ENCODE peak calls at places on chromosomes 3 and 15, in eight cellular contexts. One of them, this sample, is unnamed.

GRCh38 chr15:95644476-95644875 is 686.0 kb upstream of the NR2F2 start:
- DNase-seq in HFFc6: peak; percentile 4
- DNase-seq in foreskin fibroblast: no peak
- DNase-seq in lung: no peak
- DNase-seq in PC-9: no peak
- DNase-seq in B cell: no peak
- DNase-seq in fibroblast of mammary gland: peak; percentile 18
- DNase-seq in cardiac fibroblast: peak; percentile 18
- DNase-seq in this sample: no peak

GRCh38 chr15:74134387-74135027 is 4.1 kb downstream of the ISLR2 start:
- DNase-seq in fibroblast of mammary gland: no peak
- DNase-seq in B cell: peak; percentile 59
- DNase-seq in HFFc6: peak; percentile 16
- DNase-seq in lung: no peak
- DNase-seq in cardiac fibroblast: peak; percentile 31
- DNase-seq in foreskin fibroblast: peak; percentile 43
- DNase-seq in PC-9: no peak
- DNase-seq in this sample: no peak

GRCh38 chr15:63388511-63388910 is 6.9 kb upstream of the CA12 start:
- DNase-seq in foreskin fibroblast: no peak
- DNase-seq in cardiac fibroblast: no peak
- DNase-seq in HFFc6: no peak
- DNase-seq in PC-9: no peak
- DNase-seq in fibroblast of mammary gland: no peak
- DNase-seq in B cell: no peak
- DNase-seq in lung: no peak
- DNase-seq in this sample: no peak

GRCh38 chr3:69865920-69866679 is 126.8 kb downstream of the MITF start:
- DNase-seq in B cell: no peak
- DNase-seq in cardiac fibroblast: no peak
- DNase-seq in fibroblast of mammary gland: no peak
- DNase-seq in HFFc6: no peak
- DNase-seq in lung: peak; percentile 71
- DNase-seq in foreskin fibroblast: no peak
- DNase-seq in PC-9: peak; percentile 58
- DNase-seq in this sample: no peak

GRCh38 chr3:32285910-32286309 is 47.4 kb downstream of the CMTM8 start:
- DNase-seq in cardiac fibroblast: no peak
- DNase-seq in B cell: no peak
- DNase-seq in foreskin fibroblast: no peak
- DNase-seq in lung: no peak
- DNase-seq in PC-9: no peak
- DNase-seq in HFFc6: no peak
- DNase-seq in fibroblast of mammary gland: no peak
- DNase-seq in this sample: no peak

GRCh38 chr3:156131799-156132198 is 11.4 kb downstream of the KCNAB1 start:
- DNase-seq in HFFc6: no peak
- DNase-seq in fibroblast of mammary gland: no peak
- DNase-seq in PC-9: no peak
- DNase-seq in lung: no peak
- DNase-seq in B cell: no peak
- DNase-seq in foreskin fibroblast: no peak
- DNase-seq in cardiac fibroblast: no peak
- DNase-seq in this sample: no peak

GRCh38 chr3:14508966-14509795 is 31.0 kb downstream of the GRIP2 start:
- DNase-seq in cardiac fibroblast: peak; percentile 38
- DNase-seq in B cell: peak; percentile 82
- DNase-seq in lung: peak; percentile 56
- DNase-seq in fibroblast of mammary gland: peak; percentile 30
- DNase-seq in foreskin fibroblast: no peak
- DNase-seq in PC-9: peak; percentile 68
- DNase-seq in HFFc6: no peak
- DNase-seq in this sample: no peak

GRCh38 chr15:89090791-89091666 is 2.8 kb downstream of the ABHD2 start:
- DNase-seq in B cell: peak; percentile 50
- DNase-seq in cardiac fibroblast: peak; percentile 85
- DNase-seq in foreskin fibroblast: peak; percentile 81
- DNase-seq in HFFc6: peak; percentile 82
- DNase-seq in lung: peak; percentile 68
- DNase-seq in PC-9: peak; percentile 48
- DNase-seq in fibroblast of mammary gland: peak; percentile 80
- DNase-seq in this sample: no peak

GRCh38 chr3:135694142-135694541 is 271.4 kb upstream of the PPP2R3A start:
- DNase-seq in cardiac fibroblast: no peak
- DNase-seq in foreskin fibroblast: no peak
- DNase-seq in fibroblast of mammary gland: no peak
- DNase-seq in PC-9: no peak
- DNase-seq in HFFc6: no peak
- DNase-seq in lung: no peak
- DNase-seq in B cell: no peak
- DNase-seq in this sample: no peak

GRCh38 chr15:44738340-44738984 is 2.1 kb downstream of the TRIM69 start:
- DNase-seq in HFFc6: peak; percentile 59
- DNase-seq in lung: no peak
- DNase-seq in foreskin fibroblast: no peak
- DNase-seq in fibroblast of mammary gland: peak; percentile 72
- DNase-seq in cardiac fibroblast: peak; percentile 80
- DNase-seq in PC-9: no peak
- DNase-seq in B cell: peak; percentile 40
- DNase-seq in this sample: no peak

GRCh38 chr15:90043611-90044010 is 42.5 kb downstream of the ZNF710 start:
- DNase-seq in B cell: no peak
- DNase-seq in HFFc6: no peak
- DNase-seq in lung: no peak
- DNase-seq in cardiac fibroblast: no peak
- DNase-seq in PC-9: no peak
- DNase-seq in foreskin fibroblast: no peak
- DNase-seq in fibroblast of mammary gland: no peak
- DNase-seq in this sample: no peak

GRCh38 chr3:88005066-88005465 is 53.7 kb downstream of the CGGBP1 start:
- DNase-seq in fibroblast of mammary gland: peak; percentile 47
- DNase-seq in lung: no peak
- DNase-seq in PC-9: no peak
- DNase-seq in foreskin fibroblast: no peak
- DNase-seq in B cell: no peak
- DNase-seq in cardiac fibroblast: peak; percentile 62
- DNase-seq in HFFc6: peak; percentile 32
- DNase-seq in this sample: no peak

GRCh38 chr3:171193693-171194092 is 167.2 kb upstream of the SLC2A2 start:
- DNase-seq in lung: no peak
- DNase-seq in HFFc6: no peak
- DNase-seq in cardiac fibroblast: peak; percentile 62
- DNase-seq in B cell: no peak
- DNase-seq in PC-9: no peak
- DNase-seq in foreskin fibroblast: no peak
- DNase-seq in fibroblast of mammary gland: no peak
- DNase-seq in this sample: no peak

GRCh38 chr3:169772530-169772950 is 656 bp upstream of the MYNN start:
- DNase-seq in PC-9: peak; percentile 80
- DNase-seq in B cell: peak; percentile 39
- DNase-seq in fibroblast of mammary gland: peak; percentile 76
- DNase-seq in foreskin fibroblast: peak; percentile 70
- DNase-seq in lung: peak; percentile 76
- DNase-seq in cardiac fibroblast: peak; percentile 84
- DNase-seq in HFFc6: peak; percentile 66
- DNase-seq in this sample: peak; percentile 87

GRCh38 chr3:170751894-170752283 is 118.1 kb downstream of the RPL22L1 start:
- DNase-seq in PC-9: no peak
- DNase-seq in HFFc6: peak; percentile 38
- DNase-seq in B cell: no peak
- DNase-seq in foreskin fibroblast: peak; percentile 51
- DNase-seq in cardiac fibroblast: no peak
- DNase-seq in fibroblast of mammary gland: no peak
- DNase-seq in lung: no peak
- DNase-seq in this sample: no peak

GRCh38 chr15:42130246-42130986 is 26.0 kb downstream of the PLA2G4F start:
- DNase-seq in fibroblast of mammary gland: no peak
- DNase-seq in B cell: no peak
- DNase-seq in foreskin fibroblast: no peak
- DNase-seq in PC-9: no peak
- DNase-seq in cardiac fibroblast: no peak
- DNase-seq in lung: no peak
- DNase-seq in HFFc6: no peak
- DNase-seq in this sample: peak; percentile 44

GRCh38 chr15:42131826-42132806 is 24.3 kb downstream of the PLA2G4F start:
- DNase-seq in fibroblast of mammary gland: no peak
- DNase-seq in PC-9: no peak
- DNase-seq in cardiac fibroblast: no peak
- DNase-seq in foreskin fibroblast: no peak
- DNase-seq in HFFc6: no peak
- DNase-seq in B cell: no peak
- DNase-seq in lung: peak; percentile 28
- DNase-seq in this sample: peak; percentile 69

GRCh38 chr15:42129364-42129763 is 27.1 kb downstream of the PLA2G4F start:
- DNase-seq in lung: no peak
- DNase-seq in foreskin fibroblast: no peak
- DNase-seq in PC-9: no peak
- DNase-seq in cardiac fibroblast: no peak
- DNase-seq in HFFc6: no peak
- DNase-seq in B cell: no peak
- DNase-seq in fibroblast of mammary gland: no peak
- DNase-seq in this sample: no peak

GRCh38 chr15:42133356-42133755 is 23.1 kb downstream of the PLA2G4F start:
- DNase-seq in foreskin fibroblast: no peak
- DNase-seq in PC-9: no peak
- DNase-seq in fibroblast of mammary gland: no peak
- DNase-seq in cardiac fibroblast: no peak
- DNase-seq in B cell: no peak
- DNase-seq in lung: no peak
- DNase-seq in HFFc6: no peak
- DNase-seq in this sample: peak; percentile 51

DNA sequence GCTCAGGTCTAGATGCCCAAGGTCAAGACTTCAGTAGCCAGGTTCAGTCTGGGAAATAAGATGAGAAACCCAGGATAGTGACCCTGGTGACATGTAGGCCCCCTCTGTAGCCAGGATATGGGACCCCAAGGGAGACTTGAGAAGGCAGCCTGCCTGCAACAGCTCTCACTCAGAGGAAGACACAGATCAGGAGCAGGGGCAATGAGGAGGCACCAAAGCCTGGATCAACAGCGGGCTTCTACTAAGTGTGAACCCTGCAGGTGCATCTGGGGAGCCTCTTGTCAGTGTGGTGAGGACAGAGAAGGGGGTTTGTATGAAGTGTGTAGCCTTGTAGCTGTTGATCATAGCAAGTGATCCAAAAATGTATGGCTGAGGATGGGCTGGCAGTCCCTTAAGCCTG is 25.4 kb downstream of the PLA2G4F start:
- DNase-seq in fibroblast of mammary gland: no peak
- DNase-seq in lung: peak; percentile 26
- DNase-seq in foreskin fibroblast: no peak
- DNase-seq in HFFc6: no peak
- DNase-seq in PC-9: no peak
- DNase-seq in B cell: no peak
- DNase-seq in cardiac fibroblast: no peak
- DNase-seq in this sample: peak; percentile 34
- TF ChIP-seq CTCF in fibroblast of mammary gland: no peak
- TF ChIP-seq CTCF in lung: no peak
- TF ChIP-seq CTCF in foreskin fibroblast: no peak
- TF ChIP-seq CTCF in HFFc6: no peak
- TF ChIP-seq CTCF in PC-9: no peak
- TF ChIP-seq CTCF in B cell: no peak
- TF ChIP-seq CTCF in cardiac fibroblast: no peak
- TF ChIP-seq CTCF in this sample: no peak

GRCh38 chr15:85788796-85789495 is 5.8 kb downstream of the KLHL25 start:
- DNase-seq in B cell: no peak
- DNase-seq in lung: peak; percentile 50
- DNase-seq in HFFc6: no peak
- DNase-seq in fibroblast of mammary gland: no peak
- DNase-seq in cardiac fibroblast: no peak
- DNase-seq in PC-9: peak; percentile 81
- DNase-seq in foreskin fibroblast: no peak
- DNase-seq in this sample: no peak
- TF ChIP-seq CTCF in B cell: no peak
- TF ChIP-seq CTCF in lung: no peak
- TF ChIP-seq CTCF in HFFc6: no peak
- TF ChIP-seq CTCF in fibroblast of mammary gland: no peak
- TF ChIP-seq CTCF in cardiac fibroblast: no peak
- TF ChIP-seq CTCF in PC-9: no peak
- TF ChIP-seq CTCF in foreskin fibroblast: no peak
- TF ChIP-seq CTCF in this sample: no peak

DNA sequence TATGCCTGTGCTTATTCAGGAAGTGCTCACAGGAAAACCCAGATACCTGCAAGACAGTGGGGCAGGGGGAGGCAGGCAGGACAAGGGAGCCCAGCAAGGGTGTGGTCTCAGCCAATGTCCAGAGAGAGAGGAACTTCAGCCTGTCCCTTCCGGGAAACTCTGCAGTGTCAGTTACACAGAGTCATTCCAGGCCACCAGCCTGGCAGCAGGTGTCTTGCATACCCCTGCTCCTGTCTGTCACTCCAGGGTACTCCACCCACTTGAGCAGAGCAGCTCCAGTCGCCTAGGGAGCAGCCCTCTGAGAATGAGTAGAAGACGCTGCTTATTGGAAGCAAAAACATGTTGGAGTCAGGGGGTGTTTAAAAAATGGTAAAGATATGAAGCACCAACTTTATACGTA is 431.2 kb upstream of the RGMA start:
- DNase-seq in HFFc6: no peak
- DNase-seq in foreskin fibroblast: no peak
- DNase-seq in fibroblast of mammary gland: no peak
- DNase-seq in lung: no peak
- DNase-seq in PC-9: no peak
- DNase-seq in B cell: no peak
- DNase-seq in cardiac fibroblast: no peak
- DNase-seq in this sample: no peak
- TF ChIP-seq CTCF in HFFc6: no peak
- TF ChIP-seq CTCF in foreskin fibroblast: no peak
- TF ChIP-seq CTCF in fibroblast of mammary gland: no peak
- TF ChIP-seq CTCF in lung: no peak
- TF ChIP-seq CTCF in PC-9: no peak
- TF ChIP-seq CTCF in B cell: no peak
- TF ChIP-seq CTCF in cardiac fibroblast: no peak
- TF ChIP-seq CTCF in this sample: no peak

GRCh38 chr3:12898290-12898979 is 57.1 kb upstream of the RPL32 start:
- DNase-seq in foreskin fibroblast: no peak
- DNase-seq in HFFc6: no peak
- DNase-seq in PC-9: no peak
- DNase-seq in lung: no peak
- DNase-seq in fibroblast of mammary gland: no peak
- DNase-seq in B cell: no peak
- DNase-seq in cardiac fibroblast: no peak
- DNase-seq in this sample: no peak

GRCh38 chr3:12897537-12898289 is 56.3 kb upstream of the RPL32 start:
- DNase-seq in PC-9: no peak
- DNase-seq in HFFc6: no peak
- DNase-seq in fibroblast of mammary gland: no peak
- DNase-seq in lung: no peak
- DNase-seq in B cell: no peak
- DNase-seq in cardiac fibroblast: peak; percentile 55
- DNase-seq in foreskin fibroblast: no peak
- DNase-seq in this sample: no peak

GRCh38 chr3:12894629-12895028 is 53.3 kb upstream of the RPL32 start:
- DNase-seq in lung: no peak
- DNase-seq in HFFc6: no peak
- DNase-seq in fibroblast of mammary gland: no peak
- DNase-seq in B cell: no peak
- DNase-seq in foreskin fibroblast: no peak
- DNase-seq in PC-9: no peak
- DNase-seq in cardiac fibroblast: no peak
- DNase-seq in this sample: no peak

GRCh38 chr3:12895391-12896205 is 54.2 kb upstream of the RPL32 start:
- DNase-seq in B cell: no peak
- DNase-seq in HFFc6: no peak
- DNase-seq in cardiac fibroblast: peak; percentile 27
- DNase-seq in PC-9: no peak
- DNase-seq in foreskin fibroblast: no peak
- DNase-seq in lung: no peak
- DNase-seq in fibroblast of mammary gland: peak; percentile 34
- DNase-seq in this sample: no peak

GRCh38 chr3:12896206-12896697 is 54.9 kb upstream of the RPL32 start:
- DNase-seq in foreskin fibroblast: no peak
- DNase-seq in HFFc6: no peak
- DNase-seq in lung: no peak
- DNase-seq in fibroblast of mammary gland: peak; percentile 6
- DNase-seq in PC-9: no peak
- DNase-seq in cardiac fibroblast: no peak
- DNase-seq in B cell: no peak
- DNase-seq in this sample: no peak
- TF ChIP-seq CTCF in foreskin fibroblast: no peak
- TF ChIP-seq CTCF in HFFc6: peak; percentile 25
- TF ChIP-seq CTCF in lung: no peak
- TF ChIP-seq CTCF in fibroblast of mammary gland: no peak
- TF ChIP-seq CTCF in PC-9: no peak
- TF ChIP-seq CTCF in cardiac fibroblast: no peak
- TF ChIP-seq CTCF in B cell: no peak
- TF ChIP-seq CTCF in this sample: no peak